ENCODE peak calls at places on chromosomes 16 and 17, in five cellular contexts. F is fibroblast of lung, S is NCI-H1092 treated with DMSO at 0.1 percent for 48 hours, V is renal cortical epithelial cell, Y is NCI-H69. G is an unnamed sample.

GRCh38 chr16:8718753-8719386 is 44.5 kb downstream of the ABAT start:
- DNase-seq in F (no peak), S (peak; percentile 67), V (no peak), Y (peak; percentile 63), G (no peak)

GRCh38 chr17:82882715-82883446 is 43.1 kb upstream of the ZNF750 start:
- DNase-seq in F (no peak), S (no peak), V (no peak), Y (peak; percentile 72), G (no peak)

GRCh38 chr16:81649561-81649960 is 129.5 kb upstream of the PLCG2 start:
- DNase-seq in F (peak; percentile 55), S (no peak), V (no peak), Y (no peak), G (no peak)

GRCh38 chr17:44906010-44906646 is 6.9 kb upstream of the EFTUD2 start:
- DNase-seq in F (peak; percentile 94), S (no peak), V (peak; percentile 85), Y (no peak), G (peak; percentile 86)

GRCh38 chr16:29877266-29877961 is 14.4 kb upstream of the CDIPT start:
- DNase-seq in F (peak; percentile 17), S (no peak), V (peak; percentile 59), Y (peak; percentile 51), G (peak; percentile 60)

GRCh38 chr16:4506450-4506849 is 30.3 kb downstream of the HMOX2 start:
- DNase-seq in F (peak; percentile 84), S (peak; percentile 49), V (peak; percentile 77), Y (peak; percentile 80), G (peak; percentile 77)

GRCh38 chr17:76063880-76064546 is 8.3 kb downstream of the SRP68 start:
- DNase-seq in F (no peak), S (no peak), V (no peak), Y (no peak), G (no peak)

GRCh38 chr16:13171313-13171712 is 269.9 kb downstream of the SHISA9 start:
- DNase-seq in F (no peak), S (no peak), V (no peak), Y (no peak), G (no peak)

GRCh38 chr16:53369921-53370320 is 64.3 kb upstream of the RBL2 start:
- DNase-seq in F (peak; percentile 50), S (no peak), V (peak; percentile 2), Y (no peak), G (no peak)

GRCh38 chr16:61681673-61682072 is 354.6 kb downstream of the CDH8 start:
- DNase-seq in F (no peak), S (no peak), V (no peak), Y (no peak), G (no peak)

GRCh38 chr16:55835578-55835977 is 2.7 kb upstream of the CES1 start:
- DNase-seq in F (peak; percentile 9), S (no peak), V (no peak), Y (no peak), G (no peak)

GRCh38 chr16:21950782-21951521 is 2.2 kb upstream of the UQCRC2 start:
- DNase-seq in F (peak; percentile 51), S (no peak), V (peak; percentile 47), Y (peak; percentile 23), G (peak; percentile 44)

GRCh38 chr17:61299517-61300513 is 99.8 kb upstream of the TBX2 start:
- DNase-seq in F (no peak), S (no peak), V (no peak), Y (no peak), G (no peak)

GRCh38 chr17:41648411-41649195 is 24.2 kb upstream of the KRT17 start:
- DNase-seq in F (peak; percentile 82), S (peak; percentile 44), V (peak; percentile 69), Y (peak; percentile 89), G (peak; percentile 83)

GRCh38 chr16:85167589-85168537 is 55.6 kb upstream of the CIBAR2 start:
- DNase-seq in F (no peak), S (no peak), V (no peak), Y (peak; percentile 31), G (no peak)

GRCh38 chr16:1447965-1448364 is 3.6 kb upstream of the CCDC154 start:
- DNase-seq in F (no peak), S (no peak), V (no peak), Y (no peak), G (no peak)

GRCh38 chr16:51900221-51900780 is 646.6 kb downstream of the TOX3 start:
- DNase-seq in F (peak; percentile 64), S (no peak), V (no peak), Y (no peak), G (no peak)

GRCh38 chr17:65855245-65855644 is 293.8 kb upstream of the AXIN2 start:
- DNase-seq in F (no peak), S (no peak), V (peak; percentile 89), Y (no peak), G (peak; percentile 94)

GRCh38 chr16:9033125-9033830 is 58.2 kb upstream of the HAPSTR1 start:
- DNase-seq in F (peak; percentile 78), S (peak; percentile 8), V (peak; percentile 63), Y (peak; percentile 72), G (peak; percentile 49)

GRCh38 chr16:28126684-28127620 is 63.4 kb upstream of the GSG1L start:
- DNase-seq in F (no peak), S (no peak), V (no peak), Y (no peak), G (no peak)

GRCh38 chr17:21512307-21513011 is 136.3 kb downstream of the KCNJ12 start:
- DNase-seq in F (no peak), S (no peak), V (no peak), Y (no peak), G (no peak)

GRCh38 chr17:54544239-54544638 is 356.4 kb upstream of the TOM1L1 start:
- DNase-seq in F (no peak), S (no peak), V (no peak), Y (no peak), G (no peak)

GRCh38 chr16:4212207-4212933 is 29.5 kb downstream of the SRL start:
- DNase-seq in F (no peak), S (no peak), V (no peak), Y (no peak), G (no peak)

GRCh38 chr16:87543436-87544191 is 50.8 kb upstream of the ZCCHC14 start:
- DNase-seq in F (no peak), S (no peak), V (no peak), Y (no peak), G (no peak)

GRCh38 chr16:68003031-68003430 is 3.7 kb upstream of the DPEP2 start:
- DNase-seq in F (no peak), S (no peak), V (no peak), Y (no peak), G (no peak)

GRCh38 chr16:83453977-83454376 is 353.8 kb upstream of the HSBP1 start:
- DNase-seq in F (no peak), S (no peak), V (peak; percentile 13), Y (no peak), G (no peak)

GRCh38 chr16:86549076-86549892 is 5.8 kb downstream of the MTHFSD start:
- DNase-seq in F (no peak), S (no peak), V (no peak), Y (no peak), G (no peak)

GRCh38 chr17:74745548-74746177 is 2.8 kb upstream of the NHERF1 start:
- DNase-seq in F (no peak), S (no peak), V (no peak), Y (no peak), G (no peak)

GRCh38 chr17:7750321-7750821 is 32.8 kb downstream of the DNAH2 start:
- DNase-seq in F (peak; percentile 85), S (no peak), V (peak; percentile 92), Y (no peak), G (peak; percentile 85)

GRCh38 chr16:67666032-67666537 is 465 bp downstream of the ENKD1 start:
- DNase-seq in F (peak; percentile 34), S (no peak), V (no peak), Y (peak; percentile 33), G (peak; percentile 38)

GRCh38 chr16:50797456-50797855 is 55.6 kb downstream of the CYLD start:
- DNase-seq in F (no peak), S (no peak), V (no peak), Y (no peak), G (peak; percentile 8)

GRCh38 chr17:444879-445454 is 92.4 kb upstream of the RPH3AL start:
- DNase-seq in F (no peak), S (no peak), V (no peak), Y (no peak), G (no peak)

GRCh38 chr17:44256671-44257070 is 11.3 kb downstream of the SLC4A1 start:
- DNase-seq in F (no peak), S (no peak), V (no peak), Y (no peak), G (no peak)

GRCh38 chr17:59506907-59507726 is 58.3 kb upstream of the DHX40 start:
- DNase-seq in F (peak; percentile 3), S (no peak), V (peak; percentile 53), Y (no peak), G (peak; percentile 55)